ENCODE peak calls at places on chromosomes 5 and 9, in ten cellular contexts. U is nephron progenitor cell, G is ovary, T is retinal pigment epithelial cell, I is neural crest cell, L is breast epithelium, D is astrocyte, S is PC-9, H is astrocyte of the spinal cord, C is NB4. X is an unnamed sample.

GRCh38 chr5:171582849-171583248 is 163.4 kb downstream of the FGF18 start:
- DNase-seq in U (no peak), G (no peak), T (no peak), I (no peak), L (no peak), D (no peak), S (no peak), H (no peak), C (no peak), X (no peak)

GRCh38 chr9:36854034-36854433 is 180.0 kb downstream of the PAX5 start:
- DNase-seq in U (no peak), G (no peak), T (no peak), I (no peak), L (no peak), D (no peak), S (no peak), H (no peak), C (no peak), X (no peak)

GRCh38 chr5:102668220-102668930 is 86.7 kb upstream of the PAM start:
- DNase-seq in U (no peak), G (no peak), T (no peak), I (no peak), L (no peak), D (no peak), S (peak; percentile 85), H (no peak), C (no peak), X (no peak)

GRCh38 chr5:181052928-181053759 is 13.1 kb downstream of the BTNL9 start:
- DNase-seq in U (peak; percentile 55), G (no peak), T (no peak), I (no peak), L (no peak), D (no peak), S (no peak), H (no peak), C (no peak), X (peak; percentile 54)

GRCh38 chr9:132238026-132238972 is 76.4 kb downstream of the NTNG2 start:
- DNase-seq in U (no peak), G (no peak), T (no peak), I (no peak), L (no peak), D (no peak), S (no peak), H (no peak), C (no peak), X (no peak)

GRCh38 chr5:88792144-88792840 is 90.7 kb downstream of the MEF2C start:
- DNase-seq in U (no peak), G (no peak), T (no peak), I (no peak), L (no peak), D (peak; percentile 71), S (no peak), H (peak; percentile 60), C (no peak), X (no peak)

GRCh38 chr9:25716220-25716872 is 38.1 kb upstream of the TUSC1 start:
- DNase-seq in U (peak; percentile 3), G (no peak), T (peak; percentile 39), I (peak; percentile 9), L (peak; percentile 82), D (peak; percentile 7), S (peak; percentile 49), H (peak; percentile 70), C (no peak), X (peak; percentile 20)

GRCh38 chr5:113607361-113607760 is 93.9 kb downstream of the YTHDC2 start:
- DNase-seq in U (no peak), G (no peak), T (no peak), I (no peak), L (no peak), D (no peak), S (no peak), H (no peak), C (no peak), X (no peak)

GRCh38 chr9:6405371-6405770 is 7.6 kb upstream of the UHRF2 start:
- DNase-seq in U (no peak), G (no peak), T (no peak), I (no peak), L (no peak), D (no peak), S (no peak), H (no peak), C (peak; percentile 82), X (no peak)

GRCh38 chr9:110977259-110977709 is 61.0 kb downstream of the LPAR1 start:
- DNase-seq in U (no peak), G (no peak), T (peak; percentile 88), I (no peak), L (no peak), D (peak; percentile 80), S (peak; percentile 84), H (peak; percentile 86), C (no peak), X (no peak)

GRCh38 chr5:112996830-112997374 is 20.3 kb downstream of the DCP2 start:
- DNase-seq in U (no peak), G (no peak), T (no peak), I (no peak), L (no peak), D (no peak), S (no peak), H (no peak), C (no peak), X (no peak)

GRCh38 chr5:139668064-139668880 is 20.1 kb downstream of the CXXC5 start:
- DNase-seq in U (no peak), G (peak; percentile 67), T (no peak), I (no peak), L (no peak), D (no peak), S (no peak), H (no peak), C (no peak), X (peak; percentile 61)

GRCh38 chr5:148145916-148146315 is 22.4 kb upstream of the SPINK14 start:
- DNase-seq in U (no peak), G (no peak), T (no peak), I (no peak), L (peak; percentile 56), D (peak; percentile 20), S (peak; percentile 93), H (peak; percentile 59), C (no peak), X (no peak)

GRCh38 chr5:109524555-109524954 is 114.8 kb upstream of the PJA2 start:
- DNase-seq in U (no peak), G (no peak), T (no peak), I (no peak), L (no peak), D (no peak), S (no peak), H (no peak), C (no peak), X (no peak)

GRCh38 chr5:5323551-5323950 is 98.9 kb upstream of the ICE1 start:
- DNase-seq in U (no peak), G (no peak), T (no peak), I (no peak), L (no peak), D (no peak), S (no peak), H (no peak), C (no peak), X (no peak)

GRCh38 chr5:60945760-60946253 is 802 bp downstream of the NDUFAF2 start:
- DNase-seq in U (no peak), G (peak; percentile 34), T (peak; percentile 29), I (no peak), L (no peak), D (peak; percentile 61), S (peak; percentile 35), H (peak; percentile 59), C (peak; percentile 61), X (no peak)

GRCh38 chr5:133347039-133347438 is 265.3 kb downstream of the FSTL4 start:
- DNase-seq in U (no peak), G (no peak), T (no peak), I (no peak), L (no peak), D (no peak), S (no peak), H (no peak), C (no peak), X (no peak)
- TF ChIP-seq CTCF in U (no peak), G (no peak), T (peak; percentile 6), I (peak; percentile 29), L (no peak), D (no peak), S (no peak), H (no peak), C (no peak), X (no peak)

DNA sequence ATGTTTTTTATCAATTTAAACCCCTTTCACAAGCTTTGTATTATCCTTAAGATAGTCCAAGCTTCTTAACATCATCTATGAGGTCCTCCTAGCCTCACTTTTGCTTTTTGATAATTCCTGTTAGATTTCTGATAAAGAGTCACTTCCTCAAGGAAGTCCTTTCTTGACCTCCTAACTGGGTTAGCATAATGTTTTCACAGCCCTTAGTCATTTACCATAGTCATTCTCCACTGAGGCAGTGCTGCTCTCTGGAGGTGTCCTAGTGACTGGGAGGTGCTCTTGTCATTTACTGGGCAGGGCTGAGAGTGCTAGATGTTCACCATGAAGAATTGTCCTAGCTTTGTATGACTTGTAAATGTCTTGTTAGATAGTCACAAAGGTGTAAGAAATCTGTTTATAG is 26.4 kb downstream of the TNPO1 start:
- DNase-seq in U (no peak), G (no peak), T (no peak), I (no peak), L (no peak), D (peak; percentile 32), S (peak; percentile 78), H (peak; percentile 39), C (peak; percentile 70), X (no peak)
- TF ChIP-seq CTCF in U (no peak), G (no peak), T (no peak), I (no peak), L (no peak), D (peak; percentile 7), S (peak; percentile 34), H (no peak), C (peak; percentile 6), X (no peak)

DNA sequence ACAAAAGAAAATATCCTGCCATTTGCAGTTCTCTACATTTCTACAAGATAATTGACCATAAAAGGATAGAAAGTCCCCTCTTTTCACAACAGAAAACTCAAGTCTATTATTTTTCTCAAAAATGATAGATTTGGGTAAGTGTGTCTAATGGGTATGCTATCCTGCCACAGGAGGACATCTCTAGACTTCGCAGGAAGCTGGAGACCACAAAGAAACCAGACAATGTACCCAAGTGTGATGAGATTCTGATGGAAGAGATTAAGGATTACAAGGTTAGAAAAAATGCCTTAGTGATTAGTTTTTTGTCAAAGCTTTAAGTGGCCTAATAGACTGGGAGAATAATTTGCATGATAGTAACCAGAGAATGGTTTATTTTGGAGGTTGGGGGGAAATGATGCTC is 28.1 kb downstream of the RNF20 start:
- DNase-seq in U (no peak), G (no peak), T (no peak), I (no peak), L (no peak), D (no peak), S (no peak), H (no peak), C (no peak), X (no peak)
- TF ChIP-seq CTCF in U (no peak), G (no peak), T (no peak), I (no peak), L (no peak), D (no peak), S (no peak), H (no peak), C (no peak), X (no peak)

DNA sequence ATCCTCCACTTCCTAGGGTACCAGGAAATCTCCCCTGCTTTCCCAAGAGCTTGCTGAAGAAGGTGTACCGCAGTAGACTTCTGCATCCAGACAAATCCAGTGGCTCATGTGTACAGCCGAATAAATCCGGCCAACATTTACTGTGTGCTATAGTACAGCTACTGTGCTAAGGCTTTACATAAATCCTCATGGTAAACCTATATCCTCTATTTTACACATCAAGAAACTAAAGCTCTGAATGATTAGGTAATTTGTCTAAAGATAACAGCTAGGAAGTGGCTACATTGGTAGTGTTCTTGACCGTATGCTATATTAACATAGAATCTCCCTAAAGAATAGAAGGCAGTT is 511 bp upstream of the WDR41 start:
- DNase-seq in U (no peak), G (no peak), T (no peak), I (no peak), L (no peak), D (no peak), S (no peak), H (no peak), C (no peak), X (no peak)
- TF ChIP-seq CTCF in U (no peak), G (no peak), T (no peak), I (no peak), L (no peak), D (no peak), S (peak; percentile 28), H (no peak), C (no peak), X (peak; percentile 29)